ENCODE peak calls at places on chromosomes 6 and 20, in ten cellular contexts. One of them, this sample, is unnamed.

GRCh38 chr20:61818746-61819483 is 246.8 kb downstream of the TAF4 start:
- DNase-seq in EL: no peak
- DNase-seq in kidney tubule cell: no peak
- DNase-seq in cardiac fibroblast: no peak
- DNase-seq in T-helper 17 cell: no peak
- DNase-seq in omental fat pad: no peak
- DNase-seq in H54: no peak
- DNase-seq in dermis blood vessel endothelial cell: no peak
- DNase-seq in Kasumi-1: no peak
- DNase-seq in stimulated activated naive CD4-positive, alpha-beta T cell: no peak
- DNase-seq in this sample: no peak

GRCh38 chr6:75114795-75115194 is 91.1 kb downstream of the COL12A1 start:
- DNase-seq in H54: no peak
- DNase-seq in EL: no peak
- DNase-seq in dermis blood vessel endothelial cell: no peak
- DNase-seq in Kasumi-1: no peak
- DNase-seq in stimulated activated naive CD4-positive, alpha-beta T cell: no peak
- DNase-seq in kidney tubule cell: peak; percentile 45
- DNase-seq in omental fat pad: no peak
- DNase-seq in cardiac fibroblast: no peak
- DNase-seq in T-helper 17 cell: no peak
- DNase-seq in this sample: no peak

GRCh38 chr20:18541741-18542140 is 25.5 kb upstream of the SMIM26 start:
- DNase-seq in cardiac fibroblast: peak; percentile 69
- DNase-seq in T-helper 17 cell: no peak
- DNase-seq in omental fat pad: no peak
- DNase-seq in EL: peak; percentile 7
- DNase-seq in Kasumi-1: no peak
- DNase-seq in stimulated activated naive CD4-positive, alpha-beta T cell: no peak
- DNase-seq in H54: no peak
- DNase-seq in dermis blood vessel endothelial cell: no peak
- DNase-seq in kidney tubule cell: peak; percentile 92
- DNase-seq in this sample: no peak

GRCh38 chr6:88119769-88120168 is 46.4 kb downstream of the CNR1 start:
- DNase-seq in Kasumi-1: peak; percentile 62
- DNase-seq in stimulated activated naive CD4-positive, alpha-beta T cell: no peak
- DNase-seq in omental fat pad: no peak
- DNase-seq in dermis blood vessel endothelial cell: peak; percentile 10
- DNase-seq in cardiac fibroblast: peak; percentile 44
- DNase-seq in H54: no peak
- DNase-seq in EL: no peak
- DNase-seq in T-helper 17 cell: no peak
- DNase-seq in kidney tubule cell: no peak
- DNase-seq in this sample: no peak

GRCh38 chr6:170087946-170088348 is 202.9 kb downstream of the DLL1 start:
- DNase-seq in Kasumi-1: peak; percentile 52
- DNase-seq in stimulated activated naive CD4-positive, alpha-beta T cell: peak; percentile 34
- DNase-seq in kidney tubule cell: no peak
- DNase-seq in T-helper 17 cell: no peak
- DNase-seq in cardiac fibroblast: no peak
- DNase-seq in EL: no peak
- DNase-seq in dermis blood vessel endothelial cell: no peak
- DNase-seq in omental fat pad: peak; percentile 18
- DNase-seq in H54: no peak
- DNase-seq in this sample: peak; percentile 68

GRCh38 chr6:74805841-74806696 is 399.8 kb downstream of the COL12A1 start:
- DNase-seq in kidney tubule cell: no peak
- DNase-seq in stimulated activated naive CD4-positive, alpha-beta T cell: no peak
- DNase-seq in Kasumi-1: no peak
- DNase-seq in dermis blood vessel endothelial cell: no peak
- DNase-seq in H54: no peak
- DNase-seq in EL: no peak
- DNase-seq in omental fat pad: no peak
- DNase-seq in T-helper 17 cell: no peak
- DNase-seq in cardiac fibroblast: no peak
- DNase-seq in this sample: no peak

GRCh38 chr20:37364013-37364926 is 18.3 kb downstream of the SRC start:
- DNase-seq in T-helper 17 cell: no peak
- DNase-seq in stimulated activated naive CD4-positive, alpha-beta T cell: no peak
- DNase-seq in kidney tubule cell: no peak
- DNase-seq in cardiac fibroblast: no peak
- DNase-seq in H54: no peak
- DNase-seq in dermis blood vessel endothelial cell: no peak
- DNase-seq in omental fat pad: no peak
- DNase-seq in EL: no peak
- DNase-seq in Kasumi-1: no peak
- DNase-seq in this sample: no peak

GRCh38 chr6:56690519-56691200 is 48.0 kb upstream of the DST start:
- DNase-seq in Kasumi-1: no peak
- DNase-seq in T-helper 17 cell: no peak
- DNase-seq in omental fat pad: no peak
- DNase-seq in stimulated activated naive CD4-positive, alpha-beta T cell: no peak
- DNase-seq in EL: peak; percentile 84
- DNase-seq in dermis blood vessel endothelial cell: peak; percentile 78
- DNase-seq in H54: no peak
- DNase-seq in kidney tubule cell: peak; percentile 75
- DNase-seq in cardiac fibroblast: peak; percentile 89
- DNase-seq in this sample: no peak

GRCh38 chr6:72218125-72218524 is 331.8 kb downstream of the RIMS1 start:
- DNase-seq in dermis blood vessel endothelial cell: peak; percentile 28
- DNase-seq in stimulated activated naive CD4-positive, alpha-beta T cell: no peak
- DNase-seq in T-helper 17 cell: no peak
- DNase-seq in cardiac fibroblast: peak; percentile 41
- DNase-seq in EL: peak; percentile 40
- DNase-seq in H54: peak; percentile 9
- DNase-seq in omental fat pad: no peak
- DNase-seq in kidney tubule cell: peak; percentile 42
- DNase-seq in Kasumi-1: peak; percentile 83
- DNase-seq in this sample: no peak

GRCh38 chr6:92945799-92946198 is 473.6 kb downstream of the EPHA7 start:
- DNase-seq in dermis blood vessel endothelial cell: no peak
- DNase-seq in kidney tubule cell: peak; percentile 68
- DNase-seq in cardiac fibroblast: peak; percentile 1
- DNase-seq in omental fat pad: no peak
- DNase-seq in EL: no peak
- DNase-seq in Kasumi-1: no peak
- DNase-seq in H54: no peak
- DNase-seq in stimulated activated naive CD4-positive, alpha-beta T cell: no peak
- DNase-seq in T-helper 17 cell: no peak
- DNase-seq in this sample: no peak

GRCh38 chr6:132130530-132131298 is 179.5 kb upstream of the CCN2 start:
- DNase-seq in EL: peak; percentile 43
- DNase-seq in T-helper 17 cell: no peak
- DNase-seq in stimulated activated naive CD4-positive, alpha-beta T cell: no peak
- DNase-seq in kidney tubule cell: peak; percentile 41
- DNase-seq in omental fat pad: no peak
- DNase-seq in cardiac fibroblast: peak; percentile 75
- DNase-seq in Kasumi-1: peak; percentile 85
- DNase-seq in H54: no peak
- DNase-seq in dermis blood vessel endothelial cell: peak; percentile 85
- DNase-seq in this sample: no peak

GRCh38 chr6:163133017-163133416 is 281.5 kb upstream of the QKI start:
- DNase-seq in EL: no peak
- DNase-seq in Kasumi-1: peak; percentile 16
- DNase-seq in stimulated activated naive CD4-positive, alpha-beta T cell: no peak
- DNase-seq in T-helper 17 cell: no peak
- DNase-seq in omental fat pad: no peak
- DNase-seq in dermis blood vessel endothelial cell: no peak
- DNase-seq in cardiac fibroblast: no peak
- DNase-seq in H54: no peak
- DNase-seq in kidney tubule cell: no peak
- DNase-seq in this sample: no peak

GRCh38 chr20:1490643-1491042 is 577 bp downstream of the SIRPB2 start:
- DNase-seq in kidney tubule cell: no peak
- DNase-seq in EL: no peak
- DNase-seq in omental fat pad: no peak
- DNase-seq in Kasumi-1: peak; percentile 20
- DNase-seq in dermis blood vessel endothelial cell: no peak
- DNase-seq in H54: no peak
- DNase-seq in cardiac fibroblast: no peak
- DNase-seq in T-helper 17 cell: no peak
- DNase-seq in stimulated activated naive CD4-positive, alpha-beta T cell: no peak
- DNase-seq in this sample: no peak

GRCh38 chr6:21529431-21529830 is 64.1 kb upstream of the SOX4 start:
- DNase-seq in kidney tubule cell: no peak
- DNase-seq in T-helper 17 cell: no peak
- DNase-seq in cardiac fibroblast: no peak
- DNase-seq in dermis blood vessel endothelial cell: no peak
- DNase-seq in stimulated activated naive CD4-positive, alpha-beta T cell: no peak
- DNase-seq in omental fat pad: no peak
- DNase-seq in Kasumi-1: no peak
- DNase-seq in H54: no peak
- DNase-seq in EL: no peak
- DNase-seq in this sample: no peak

GRCh38 chr20:2136275-2136674 is 34.6 kb downstream of the STK35 start:
- DNase-seq in T-helper 17 cell: no peak
- DNase-seq in kidney tubule cell: no peak
- DNase-seq in dermis blood vessel endothelial cell: no peak
- DNase-seq in Kasumi-1: no peak
- DNase-seq in stimulated activated naive CD4-positive, alpha-beta T cell: no peak
- DNase-seq in EL: no peak
- DNase-seq in H54: no peak
- DNase-seq in cardiac fibroblast: no peak
- DNase-seq in omental fat pad: no peak
- DNase-seq in this sample: no peak

GRCh38 chr6:3838992-3839867 is 9.9 kb upstream of the FAM50B start:
- DNase-seq in stimulated activated naive CD4-positive, alpha-beta T cell: no peak
- DNase-seq in cardiac fibroblast: peak; percentile 35
- DNase-seq in H54: no peak
- DNase-seq in dermis blood vessel endothelial cell: no peak
- DNase-seq in Kasumi-1: no peak
- DNase-seq in kidney tubule cell: peak; percentile 83
- DNase-seq in omental fat pad: no peak
- DNase-seq in T-helper 17 cell: no peak
- DNase-seq in EL: peak; percentile 60
- DNase-seq in this sample: no peak

GRCh38 chr6:129317931-129318820 is 391.8 kb downstream of the ARHGAP18 start:
- DNase-seq in Kasumi-1: no peak
- DNase-seq in kidney tubule cell: peak; percentile 59
- DNase-seq in dermis blood vessel endothelial cell: no peak
- DNase-seq in cardiac fibroblast: peak; percentile 72
- DNase-seq in T-helper 17 cell: no peak
- DNase-seq in EL: peak; percentile 53
- DNase-seq in H54: no peak
- DNase-seq in omental fat pad: no peak
- DNase-seq in stimulated activated naive CD4-positive, alpha-beta T cell: no peak
- DNase-seq in this sample: no peak

GRCh38 chr6:156658186-156658585 is 119.0 kb upstream of the ARID1B start:
- DNase-seq in omental fat pad: no peak
- DNase-seq in EL: peak; percentile 58
- DNase-seq in stimulated activated naive CD4-positive, alpha-beta T cell: no peak
- DNase-seq in Kasumi-1: no peak
- DNase-seq in kidney tubule cell: peak; percentile 10
- DNase-seq in H54: no peak
- DNase-seq in cardiac fibroblast: peak; percentile 72
- DNase-seq in T-helper 17 cell: no peak
- DNase-seq in dermis blood vessel endothelial cell: peak; percentile 25
- DNase-seq in this sample: no peak

GRCh38 chr6:108133594-108134179 is 32.1 kb upstream of the NR2E1 start:
- DNase-seq in omental fat pad: no peak
- DNase-seq in stimulated activated naive CD4-positive, alpha-beta T cell: no peak
- DNase-seq in EL: peak; percentile 94
- DNase-seq in Kasumi-1: no peak
- DNase-seq in cardiac fibroblast: peak; percentile 81
- DNase-seq in kidney tubule cell: peak; percentile 93
- DNase-seq in H54: peak; percentile 75
- DNase-seq in T-helper 17 cell: no peak
- DNase-seq in dermis blood vessel endothelial cell: peak; percentile 86
- DNase-seq in this sample: no peak

GRCh38 chr6:34090495-34090894 is 55.4 kb downstream of the GRM4 start:
- DNase-seq in cardiac fibroblast: no peak
- DNase-seq in T-helper 17 cell: no peak
- DNase-seq in Kasumi-1: no peak
- DNase-seq in omental fat pad: no peak
- DNase-seq in stimulated activated naive CD4-positive, alpha-beta T cell: no peak
- DNase-seq in EL: no peak
- DNase-seq in kidney tubule cell: no peak
- DNase-seq in H54: no peak
- DNase-seq in dermis blood vessel endothelial cell: no peak
- DNase-seq in this sample: no peak

GRCh38 chr6:139354177-139354576 is 20.3 kb downstream of the CITED2 start:
- DNase-seq in H54: no peak
- DNase-seq in dermis blood vessel endothelial cell: no peak
- DNase-seq in kidney tubule cell: no peak
- DNase-seq in omental fat pad: no peak
- DNase-seq in EL: no peak
- DNase-seq in cardiac fibroblast: no peak
- DNase-seq in Kasumi-1: no peak
- DNase-seq in stimulated activated naive CD4-positive, alpha-beta T cell: no peak
- DNase-seq in T-helper 17 cell: no peak
- DNase-seq in this sample: no peak

GRCh38 chr6:104995989-104996617 is 39.2 kb downstream of the LIN28B start:
- DNase-seq in dermis blood vessel endothelial cell: peak; percentile 40
- DNase-seq in EL: peak; percentile 45
- DNase-seq in omental fat pad: no peak
- DNase-seq in T-helper 17 cell: no peak
- DNase-seq in Kasumi-1: peak; percentile 41
- DNase-seq in stimulated activated naive CD4-positive, alpha-beta T cell: no peak
- DNase-seq in cardiac fibroblast: peak; percentile 73
- DNase-seq in H54: no peak
- DNase-seq in kidney tubule cell: no peak
- DNase-seq in this sample: no peak

GRCh38 chr20:16011061-16011460 is 562.2 kb downstream of the KIF16B start:
- DNase-seq in kidney tubule cell: no peak
- DNase-seq in omental fat pad: no peak
- DNase-seq in EL: no peak
- DNase-seq in cardiac fibroblast: no peak
- DNase-seq in stimulated activated naive CD4-positive, alpha-beta T cell: no peak
- DNase-seq in dermis blood vessel endothelial cell: no peak
- DNase-seq in Kasumi-1: no peak
- DNase-seq in H54: no peak
- DNase-seq in T-helper 17 cell: no peak
- DNase-seq in this sample: no peak

GRCh38 chr20:10502098-10502526 is 67.0 kb downstream of the SLX4IP start:
- DNase-seq in kidney tubule cell: no peak
- DNase-seq in T-helper 17 cell: no peak
- DNase-seq in Kasumi-1: peak; percentile 54
- DNase-seq in stimulated activated naive CD4-positive, alpha-beta T cell: no peak
- DNase-seq in cardiac fibroblast: no peak
- DNase-seq in H54: no peak
- DNase-seq in EL: no peak
- DNase-seq in dermis blood vessel endothelial cell: no peak
- DNase-seq in omental fat pad: no peak
- DNase-seq in this sample: no peak

GRCh38 chr20:51586005-51586440 is 43.5 kb upstream of the NFATC2 start:
- DNase-seq in EL: peak; percentile 90
- DNase-seq in H54: peak; percentile 66
- DNase-seq in kidney tubule cell: peak; percentile 81
- DNase-seq in Kasumi-1: no peak
- DNase-seq in dermis blood vessel endothelial cell: no peak
- DNase-seq in omental fat pad: no peak
- DNase-seq in stimulated activated naive CD4-positive, alpha-beta T cell: no peak
- DNase-seq in T-helper 17 cell: no peak
- DNase-seq in cardiac fibroblast: peak; percentile 88
- DNase-seq in this sample: no peak

GRCh38 chr6:27332692-27333641 is 20.9 kb upstream of the POM121L2 start:
- DNase-seq in stimulated activated naive CD4-positive, alpha-beta T cell: peak; percentile 52
- DNase-seq in Kasumi-1: no peak
- DNase-seq in dermis blood vessel endothelial cell: peak; percentile 41
- DNase-seq in H54: peak; percentile 33
- DNase-seq in T-helper 17 cell: no peak
- DNase-seq in cardiac fibroblast: peak; percentile 87
- DNase-seq in kidney tubule cell: peak; percentile 87
- DNase-seq in EL: peak; percentile 78
- DNase-seq in omental fat pad: no peak
- DNase-seq in this sample: no peak

GRCh38 chr20:9235518-9235917 is 166.6 kb downstream of the PLCB4 start:
- DNase-seq in stimulated activated naive CD4-positive, alpha-beta T cell: no peak
- DNase-seq in kidney tubule cell: peak; percentile 86
- DNase-seq in EL: peak; percentile 81
- DNase-seq in Kasumi-1: no peak
- DNase-seq in T-helper 17 cell: no peak
- DNase-seq in dermis blood vessel endothelial cell: peak; percentile 54
- DNase-seq in omental fat pad: no peak
- DNase-seq in cardiac fibroblast: peak; percentile 69
- DNase-seq in H54: no peak
- DNase-seq in this sample: no peak

GRCh38 chr6:11494786-11495564 is 42.6 kb upstream of the TMEM170B start:
- DNase-seq in T-helper 17 cell: no peak
- DNase-seq in stimulated activated naive CD4-positive, alpha-beta T cell: no peak
- DNase-seq in EL: no peak
- DNase-seq in dermis blood vessel endothelial cell: peak; percentile 42
- DNase-seq in cardiac fibroblast: peak; percentile 22
- DNase-seq in kidney tubule cell: peak; percentile 76
- DNase-seq in H54: no peak
- DNase-seq in Kasumi-1: no peak
- DNase-seq in omental fat pad: no peak
- DNase-seq in this sample: no peak